ENCODE peak calls at places on chromosomes 4 and X, in five cellular contexts. One of them, this sample, is unnamed.

GRCh38 chr4:52853351-52853750 is 8.8 kb upstream of the RASL11B start:
- DNase-seq in testis: no peak
- DNase-seq in A549: no peak
- DNase-seq in AG04449: peak; percentile 74
- DNase-seq in GM12878: no peak
- DNase-seq in this sample: no peak

GRCh38 chrX:40127052-40127451 is 29.3 kb upstream of the BCOR start:
- DNase-seq in AG04449: no peak
- DNase-seq in A549: no peak
- DNase-seq in GM12878: no peak
- DNase-seq in testis: no peak
- DNase-seq in this sample: no peak

GRCh38 chr4:42280327-42281095 is 116.8 kb upstream of the SHISA3 start:
- DNase-seq in GM12878: no peak
- DNase-seq in AG04449: no peak
- DNase-seq in testis: no peak
- DNase-seq in A549: no peak
- DNase-seq in this sample: no peak

GRCh38 chrX:78658851-78659744 is at the start of gene RTL3:
- DNase-seq in A549: no peak
- DNase-seq in AG04449: peak; percentile 57
- DNase-seq in testis: no peak
- DNase-seq in GM12878: no peak
- DNase-seq in this sample: no peak

GRCh38 chrX:17563515-17563914 is 173.8 kb upstream of the SCML1 start:
- DNase-seq in GM12878: no peak
- DNase-seq in A549: no peak
- DNase-seq in AG04449: no peak
- DNase-seq in testis: no peak
- DNase-seq in this sample: no peak

GRCh38 chr4:48654015-48654664 is 125.9 kb downstream of the FRYL start:
- DNase-seq in testis: no peak
- DNase-seq in A549: no peak
- DNase-seq in AG04449: no peak
- DNase-seq in GM12878: no peak
- DNase-seq in this sample: no peak

GRCh38 chr4:4395849-4396627 is 9.1 kb downstream of the NSG1 start:
- DNase-seq in A549: no peak
- DNase-seq in AG04449: no peak
- DNase-seq in testis: no peak
- DNase-seq in GM12878: no peak
- DNase-seq in this sample: peak; percentile 50

GRCh38 chr4:137735561-137736104 is 203.3 kb upstream of the PCDH18 start:
- DNase-seq in GM12878: no peak
- DNase-seq in testis: no peak
- DNase-seq in AG04449: no peak
- DNase-seq in A549: no peak
- DNase-seq in this sample: no peak

GRCh38 chr4:10160280-10160856 is 43.8 kb upstream of the WDR1 start:
- DNase-seq in testis: no peak
- DNase-seq in GM12878: no peak
- DNase-seq in A549: no peak
- DNase-seq in AG04449: no peak
- DNase-seq in this sample: no peak

GRCh38 chrX:30831082-30831481 is 58.0 kb downstream of the TAB3 start:
- DNase-seq in A549: no peak
- DNase-seq in AG04449: no peak
- DNase-seq in testis: no peak
- DNase-seq in GM12878: no peak
- DNase-seq in this sample: no peak

GRCh38 chr4:95392886-95393285 is 155.9 kb downstream of the UNC5C start:
- DNase-seq in GM12878: no peak
- DNase-seq in A549: no peak
- DNase-seq in AG04449: no peak
- DNase-seq in testis: no peak
- DNase-seq in this sample: no peak

GRCh38 chrX:109886122-109886761 is 116.7 kb upstream of the TMEM164 start:
- DNase-seq in A549: peak; percentile 53
- DNase-seq in GM12878: no peak
- DNase-seq in testis: peak; percentile 52
- DNase-seq in AG04449: no peak
- DNase-seq in this sample: peak; percentile 8

GRCh38 chr4:147831452-147832192 is 99.7 kb downstream of the ARHGAP10 start:
- DNase-seq in testis: no peak
- DNase-seq in AG04449: peak; percentile 45
- DNase-seq in A549: peak; percentile 71
- DNase-seq in GM12878: no peak
- DNase-seq in this sample: no peak

GRCh38 chr4:183171484-183172267 is 72.6 kb downstream of the WWC2 start:
- DNase-seq in A549: peak; percentile 25
- DNase-seq in testis: no peak
- DNase-seq in GM12878: no peak
- DNase-seq in AG04449: no peak
- DNase-seq in this sample: no peak

GRCh38 chrX:93594780-93595179 is 78.6 kb downstream of the NAP1L3 start:
- DNase-seq in AG04449: no peak
- DNase-seq in A549: no peak
- DNase-seq in testis: peak; percentile 15
- DNase-seq in GM12878: no peak
- DNase-seq in this sample: no peak

GRCh38 chrX:21798677-21799219 is 40.7 kb upstream of the MBTPS2 start:
- DNase-seq in testis: no peak
- DNase-seq in GM12878: no peak
- DNase-seq in A549: peak; percentile 9
- DNase-seq in AG04449: no peak
- DNase-seq in this sample: peak; percentile 18

GRCh38 chr4:108709234-108709633 is 53.6 kb downstream of the ETNPPL start:
- DNase-seq in GM12878: no peak
- DNase-seq in testis: no peak
- DNase-seq in AG04449: no peak
- DNase-seq in A549: no peak
- DNase-seq in this sample: no peak

GRCh38 chr4:681736-682451 is 7.1 kb downstream of the SLC49A3 start:
- DNase-seq in testis: no peak
- DNase-seq in GM12878: no peak
- DNase-seq in A549: no peak
- DNase-seq in AG04449: no peak
- DNase-seq in this sample: no peak

GRCh38 chr4:13349096-13349495 is 135.0 kb downstream of the RAB28 start:
- DNase-seq in testis: no peak
- DNase-seq in GM12878: no peak
- DNase-seq in AG04449: no peak
- DNase-seq in A549: no peak
- DNase-seq in this sample: no peak

GRCh38 chrX:43939187-43939926 is 33.8 kb downstream of the NDP start:
- DNase-seq in A549: no peak
- DNase-seq in GM12878: no peak
- DNase-seq in testis: no peak
- DNase-seq in AG04449: no peak
- DNase-seq in this sample: no peak

GRCh38 chrX:41449615-41450014 is 2.5 kb downstream of the NYX start:
- DNase-seq in AG04449: no peak
- DNase-seq in GM12878: no peak
- DNase-seq in A549: no peak
- DNase-seq in testis: no peak
- DNase-seq in this sample: no peak

GRCh38 chr4:188178806-188179205 is 39.6 kb downstream of the TRIML1 start:
- DNase-seq in A549: no peak
- DNase-seq in testis: no peak
- DNase-seq in GM12878: no peak
- DNase-seq in AG04449: no peak
- DNase-seq in this sample: no peak

GRCh38 chrX:131264053-131264452 is 25.1 kb downstream of the IGSF1 start:
- DNase-seq in A549: no peak
- DNase-seq in AG04449: no peak
- DNase-seq in GM12878: no peak
- DNase-seq in testis: no peak
- DNase-seq in this sample: no peak

GRCh38 chr4:108148316-108148715 is 20.4 kb downstream of the LEF1 start:
- DNase-seq in A549: no peak
- DNase-seq in AG04449: no peak
- DNase-seq in testis: no peak
- DNase-seq in GM12878: no peak
- DNase-seq in this sample: no peak

GRCh38 chrX:12790878-12791252 is 347 bp upstream of the PRPS2 start:
- DNase-seq in GM12878: no peak
- DNase-seq in testis: no peak
- DNase-seq in AG04449: no peak
- DNase-seq in A549: no peak
- DNase-seq in this sample: no peak

GRCh38 chrX:152480269-152481212 is 29.4 kb upstream of the GABRA3 start:
- DNase-seq in GM12878: no peak
- DNase-seq in testis: no peak
- DNase-seq in A549: no peak
- DNase-seq in AG04449: no peak
- DNase-seq in this sample: no peak

GRCh38 chrX:150941580-150941979 is 41.6 kb upstream of the HMGB3 start:
- DNase-seq in testis: no peak
- DNase-seq in GM12878: no peak
- DNase-seq in AG04449: no peak
- DNase-seq in A549: no peak
- DNase-seq in this sample: no peak

GRCh38 chr4:42083816-42084215 is 68.6 kb downstream of the BEND4 start:
- DNase-seq in testis: no peak
- DNase-seq in A549: no peak
- DNase-seq in GM12878: no peak
- DNase-seq in AG04449: no peak
- DNase-seq in this sample: no peak

GRCh38 chr4:93878566-93878965 is 50.0 kb downstream of the ATOH1 start:
- DNase-seq in GM12878: no peak
- DNase-seq in testis: no peak
- DNase-seq in A549: no peak
- DNase-seq in AG04449: no peak
- DNase-seq in this sample: no peak

GRCh38 chr4:123699823-123700822 is 303.5 kb downstream of the SPRY1 start:
- DNase-seq in testis: peak; percentile 32
- DNase-seq in GM12878: no peak
- DNase-seq in A549: no peak
- DNase-seq in AG04449: peak; percentile 90
- DNase-seq in this sample: no peak

GRCh38 chrX:63747331-63747730 is 37.7 kb downstream of the ARHGEF9 start:
- DNase-seq in A549: no peak
- DNase-seq in GM12878: no peak
- DNase-seq in AG04449: peak; percentile 44
- DNase-seq in testis: no peak
- DNase-seq in this sample: no peak

GRCh38 chr4:895596-895995 is 36.5 kb downstream of the GAK start:
- DNase-seq in A549: no peak
- DNase-seq in GM12878: no peak
- DNase-seq in testis: no peak
- DNase-seq in AG04449: no peak
- DNase-seq in this sample: no peak

GRCh38 chr4:3304831-3305609 is 12.2 kb downstream of the RGS12 start:
- DNase-seq in AG04449: no peak
- DNase-seq in GM12878: no peak
- DNase-seq in A549: no peak
- DNase-seq in testis: peak; percentile 64
- DNase-seq in this sample: no peak
- H3K4me3 ChIP-seq in AG04449: no peak overlapping the region
- H3K4me3 ChIP-seq in GM12878: no peak overlapping the region
- H3K4me3 ChIP-seq in A549: no peak overlapping the region
- H3K4me3 ChIP-seq in testis: no peak overlapping the region
- H3K4me3 ChIP-seq in this sample: no peak overlapping the region

DNA sequence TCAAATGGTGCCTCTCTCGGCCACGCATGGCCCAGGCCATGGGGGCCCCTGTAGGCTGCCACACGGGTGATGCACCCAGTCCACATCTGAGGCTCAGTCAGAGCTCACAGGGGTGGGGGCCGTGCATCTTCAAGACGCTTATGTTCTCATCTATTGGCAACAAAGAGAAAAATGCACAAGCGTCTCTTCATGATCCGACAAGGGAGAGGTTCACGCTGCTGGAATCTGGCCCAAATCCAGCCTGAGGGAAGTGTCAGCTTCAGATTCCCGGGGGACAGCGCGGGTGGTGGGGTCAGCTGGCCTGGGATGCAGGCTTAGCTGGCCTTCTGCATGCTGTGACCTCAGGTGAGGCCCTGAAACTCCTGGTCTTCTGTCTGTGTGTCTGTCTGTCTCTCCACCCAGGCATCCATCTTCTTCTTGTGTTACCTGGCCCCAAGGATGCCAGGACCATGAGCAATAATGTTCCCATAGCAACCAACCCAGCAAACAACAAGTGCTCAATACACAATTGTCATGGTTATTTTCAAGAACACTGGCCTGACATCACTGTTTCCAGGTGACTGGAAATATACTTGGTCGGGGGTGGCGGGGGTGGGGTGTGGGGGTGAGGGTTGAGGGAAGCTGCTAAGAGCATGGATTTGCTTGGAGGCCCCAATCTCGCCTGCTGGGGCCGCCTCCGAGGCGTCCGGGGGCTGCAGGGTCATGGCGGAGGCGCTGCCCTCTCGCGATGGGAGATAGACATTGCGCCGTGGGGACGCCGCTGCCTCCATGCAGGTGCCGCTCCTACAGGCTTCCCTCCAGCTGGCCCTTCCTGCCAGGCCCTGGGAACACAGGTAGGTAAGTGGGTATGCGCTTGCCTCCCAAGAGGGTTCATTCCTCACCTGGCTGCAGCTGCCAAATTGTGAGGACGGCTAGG is 48.3 kb downstream of the ABLIM2 start:
- DNase-seq in A549: no peak
- DNase-seq in AG04449: no peak
- DNase-seq in testis: no peak
- DNase-seq in GM12878: no peak
- DNase-seq in this sample: no peak
- TF ChIP-seq CTCF in A549: no peak
- TF ChIP-seq CTCF in AG04449: peak; percentile 10
- TF ChIP-seq CTCF in testis: no peak
- TF ChIP-seq CTCF in GM12878: peak; percentile 20
- TF ChIP-seq CTCF in this sample: peak; percentile 13

DNA sequence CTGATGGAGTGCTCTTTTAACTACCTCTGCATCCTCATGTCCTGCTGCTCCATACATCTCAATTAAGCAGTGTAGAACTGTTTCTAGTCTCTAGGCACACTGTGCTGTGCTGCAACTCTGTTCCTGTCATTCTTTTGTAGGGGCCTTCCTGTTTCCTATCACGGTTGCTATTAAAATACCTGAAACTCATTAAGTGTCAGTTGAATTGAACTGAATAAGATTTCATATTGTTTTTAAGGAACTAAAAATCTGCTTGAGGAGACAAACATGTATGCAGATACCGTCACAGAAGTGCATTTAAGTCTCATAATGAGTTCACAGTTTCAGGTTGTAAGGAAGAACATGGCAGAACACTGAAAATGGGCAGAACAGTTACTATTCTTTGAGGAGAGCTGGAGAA is 170.1 kb downstream of the LARP7 start:
- DNase-seq in AG04449: no peak
- DNase-seq in testis: no peak
- DNase-seq in A549: no peak
- DNase-seq in GM12878: peak; percentile 28
- DNase-seq in this sample: no peak
- H3K4me3 ChIP-seq in AG04449: no peak overlapping the region
- H3K4me3 ChIP-seq in testis: no peak overlapping the region
- H3K4me3 ChIP-seq in A549: no peak overlapping the region
- H3K4me3 ChIP-seq in GM12878: no peak overlapping the region
- H3K4me3 ChIP-seq in this sample: no peak overlapping the region

DNA sequence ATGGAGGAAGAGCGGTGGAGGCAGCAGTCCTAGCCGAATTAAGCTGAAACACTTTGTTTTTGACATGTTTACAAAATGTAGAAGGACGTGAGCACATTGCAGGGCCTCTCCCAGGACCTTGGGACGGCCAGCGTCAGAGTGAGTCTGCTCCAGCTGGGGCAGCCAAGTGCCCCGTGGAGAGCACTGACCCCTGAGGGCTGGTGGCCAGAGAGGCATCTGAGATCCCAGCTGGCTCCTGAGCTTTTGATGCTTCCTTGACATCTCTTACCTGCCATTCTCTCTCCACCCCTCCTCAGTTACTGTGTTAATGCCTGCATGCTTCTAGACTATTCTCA is 24.7 kb downstream of the NAT8L start:
- DNase-seq in AG04449: no peak
- DNase-seq in A549: no peak
- DNase-seq in GM12878: no peak
- DNase-seq in testis: peak; percentile 10
- DNase-seq in this sample: no peak
- TF ChIP-seq CTCF in AG04449: no peak
- TF ChIP-seq CTCF in A549: no peak
- TF ChIP-seq CTCF in GM12878: no peak
- TF ChIP-seq CTCF in testis: no peak
- TF ChIP-seq CTCF in this sample: no peak